ENCODE peak calls at places on chromosomes 7 and 10, in ten cellular contexts. C, L, Y, H, G, J, I, U, K and D are unnamed samples.

GRCh38 chr10:133100706-133101463 is 13.2 kb downstream of the ADGRA1 start:
- DNase-seq in J (no peak), L (no peak), Y (peak; percentile 53), U (peak; percentile 55), G (peak; percentile 68), I (no peak), K (peak; percentile 96), H (no peak), C (no peak), D (no peak)

GRCh38 chr10:5460468-5461200 is 38.7 kb downstream of the CALML5 start:
- DNase-seq in U (no peak), L (no peak), K (no peak), J (no peak), Y (no peak), C (no peak), H (no peak), G (no peak), I (no peak), D (no peak)

GRCh38 chr10:102422586-102423129 is 2.0 kb downstream of the FBXL15 start:
- DNase-seq in U (peak; percentile 79), G (peak; percentile 64), I (no peak), C (peak; percentile 75), J (peak; percentile 69), Y (peak; percentile 68), K (peak; percentile 64), L (peak; percentile 70), H (peak; percentile 84), D (peak; percentile 81)

GRCh38 chr7:135774284-135774683 is 25.7 kb upstream of the FAM180A start:
- DNase-seq in Y (no peak), L (peak; percentile 67), C (peak; percentile 49), G (no peak), K (no peak), I (no peak), U (no peak), H (no peak), J (no peak), D (no peak)

GRCh38 chr7:124856299-124856888 is 73.2 kb downstream of the POT1 start:
- DNase-seq in L (peak; percentile 49), J (peak; percentile 52), Y (no peak), C (peak; percentile 71), G (peak; percentile 31), U (peak; percentile 49), I (no peak), K (peak; percentile 17), H (no peak), D (no peak)

GRCh38 chr10:101091546-101092290 is 29.9 kb downstream of the KAZALD1 start:
- DNase-seq in J (no peak), G (no peak), U (no peak), H (no peak), I (no peak), L (no peak), K (no peak), Y (no peak), C (peak; percentile 37), D (no peak)

GRCh38 chr10:123521556-123521955 is 144.6 kb upstream of the GPR26 start:
- DNase-seq in K (no peak), L (no peak), H (no peak), U (no peak), J (no peak), I (no peak), C (no peak), Y (no peak), G (no peak), D (no peak)

GRCh38 chr10:122199070-122199469 is 72.0 kb upstream of the BTBD16 start:
- DNase-seq in Y (no peak), I (no peak), H (no peak), G (no peak), K (no peak), U (peak; percentile 45), J (no peak), L (no peak), C (no peak), D (no peak)

GRCh38 chr10:35336921-35337741 is 822 bp downstream of the CCNY start:
- DNase-seq in C (peak; percentile 29), K (peak; percentile 30), J (peak; percentile 27), U (peak; percentile 65), Y (peak; percentile 53), I (no peak), H (peak; percentile 69), G (no peak), L (no peak), D (peak; percentile 52)

GRCh38 chr7:118060692-118061091 is 123.3 kb upstream of the LSM8 start:
- DNase-seq in Y (no peak), U (no peak), J (no peak), I (no peak), K (no peak), C (no peak), L (no peak), G (no peak), H (no peak), D (no peak)

GRCh38 chr10:101011517-101012423 is 12.2 kb downstream of the LZTS2 start:
- DNase-seq in L (peak; percentile 25), C (peak; percentile 33), G (peak; percentile 67), K (no peak), U (peak; percentile 71), J (no peak), H (no peak), Y (no peak), I (no peak), D (no peak)

GRCh38 chr7:132035517-132036362 is 479.3 kb upstream of the PODXL start:
- DNase-seq in C (no peak), G (no peak), J (no peak), K (no peak), Y (no peak), U (peak; percentile 26), I (no peak), H (no peak), L (no peak), D (peak; percentile 74)

GRCh38 chr7:156608176-156608478 is 32.4 kb upstream of the RNF32 start:
- DNase-seq in Y (no peak), G (no peak), H (no peak), U (no peak), J (no peak), I (no peak), K (no peak), C (no peak), L (no peak), D (no peak)

GRCh38 chr7:14870394-14870793 is 32.2 kb downstream of the DGKB start:
- DNase-seq in C (no peak), I (no peak), H (no peak), K (no peak), Y (no peak), J (no peak), L (no peak), G (no peak), U (no peak), D (no peak)